ENCODE peak calls at places on chromosome 19, in four cellular contexts. W is stimulated activated CD4-positive, alpha-beta T cell treated with anti-CD3 and anti-CD28 coated beads, Interleukin-2, amount 100 ng/mL, for 4 hours; Y is retinal pigment epithelial cell; S is stimulated activated naive B cell treated with anti-CD40 and anti-IgM and Interleukin-4, amounts not matched to agents 10 μg/mL and 1 μg/mL and 100 μg/mL, for 72 hours. B is an unnamed sample.

GRCh38 chr19:4503224-4504170 is 14.8 kb downstream of the PLIN4 start:
- DNase-seq in W (no peak), Y (no peak), S (no peak), B (no peak)

GRCh38 chr19:36073121-36073876 is 18.6 kb downstream of the WDR62 start:
- DNase-seq in W (no peak), Y (no peak), S (no peak), B (no peak)

GRCh38 chr19:440391-441212 is 20.2 kb downstream of the SHC2 start:
- DNase-seq in W (no peak), Y (no peak), S (no peak), B (no peak)

GRCh38 chr19:33226550-33227241 is 1.0 kb upstream of the SLC7A10 start:
- DNase-seq in W (no peak), Y (peak), S (no peak), B (no peak)

GRCh38 chr19:49502866-49503581 is 6.8 kb downstream of the RPS11 start:
- DNase-seq in W (no peak), Y (peak), S (no peak), B (no peak)

GRCh38 chr19:20964798-20965197 is 41.7 kb downstream of the ZNF85 start:
- DNase-seq in W (no peak), Y (no peak), S (no peak), B (no peak)

GRCh38 chr19:7331446-7331845 is 17.3 kb upstream of the ARHGEF18 start:
- DNase-seq in W (no peak), Y (no peak), S (no peak), B (no peak)

GRCh38 chr19:38663957-38664502 is 16.6 kb downstream of the ACTN4 start:
- DNase-seq in W (no peak), Y (no peak), S (no peak), B (no peak)

GRCh38 chr19:4088975-4089374 is 22.3 kb upstream of the ZBTB7A start:
- DNase-seq in W (no peak), Y (no peak), S (no peak), B (no peak)

GRCh38 chr19:19171821-19172532 is 1.9 kb upstream of the MEF2B start:
- DNase-seq in W (no peak), Y (no peak), S (no peak), B (no peak)

GRCh38 chr19:5826531-5827341 is 12.8 kb downstream of the FUT6 start:
- DNase-seq in W (no peak), Y (no peak), S (no peak), B (no peak)

GRCh38 chr19:58128041-58128685 is 22.4 kb downstream of the ZNF329 start:
- DNase-seq in W (no peak), Y (no peak), S (no peak), B (no peak)

GRCh38 chr19:2255112-2255845 is 938 bp downstream of the JSRP1 start:
- DNase-seq in W (no peak), Y (no peak), S (no peak), B (no peak)

GRCh38 chr19:30784850-30785459 is 412.8 kb downstream of the ZNF536 start:
- DNase-seq in W (peak), Y (no peak), S (peak), B (no peak)

GRCh38 chr19:29704562-29705558 is 10.2 kb downstream of the C19orf12 start:
- DNase-seq in W (peak), Y (no peak), S (peak), B (peak)

GRCh38 chr19:49570997-49571676 is 9.2 kb downstream of the NOSIP start:
- DNase-seq in W (no peak), Y (no peak), S (no peak), B (no peak)

GRCh38 chr19:23802290-23802689 is 43.6 kb upstream of the ZNF681 start:
- DNase-seq in W (no peak), Y (no peak), S (no peak), B (no peak)

GRCh38 chr19:42442833-42443232 is at the start of gene CXCL17:
- DNase-seq in W (no peak), Y (no peak), S (no peak), B (no peak)

GRCh38 chr19:43700368-43701015 is 15.4 kb upstream of the IRGC start:
- DNase-seq in W (no peak), Y (peak), S (peak), B (no peak)

GRCh38 chr19:19480688-19481087 is 34.7 kb downstream of the TSSK6 start:
- DNase-seq in W (no peak), Y (no peak), S (no peak), B (peak)

GRCh38 chr19:11199517-11199916 is 2.2 kb upstream of the KANK2 start:
- DNase-seq in W (no peak), Y (no peak), S (no peak), B (no peak)

GRCh38 chr19:5567360-5567970 is at the start of gene TINCR:
- DNase-seq in W (no peak), Y (no peak), S (no peak), B (no peak)

GRCh38 chr19:16078759-16079707 is 2.7 kb downstream of the TPM4 start:
- DNase-seq in W (peak), Y (peak), S (peak), B (peak)

GRCh38 chr19:6735181-6735891 is 2.0 kb downstream of the GPR108 start:
- DNase-seq in W (no peak), Y (no peak), S (no peak), B (no peak)

GRCh38 chr19:29547981-29548380 is 22.2 kb downstream of the VSTM2B start:
- DNase-seq in W (no peak), Y (no peak), S (no peak), B (no peak)

GRCh38 chr19:2478756-2479555 is 3.0 kb downstream of the GADD45B start:
- DNase-seq in W (peak), Y (no peak), S (peak), B (no peak)

GRCh38 chr19:48553676-48554384 is 1.9 kb downstream of the SULT2B1 start:
- DNase-seq in W (no peak), Y (no peak), S (no peak), B (no peak)

GRCh38 chr19:14507704-14508246 is 10.4 kb downstream of the DNAJB1 start:
- DNase-seq in W (no peak), Y (no peak), S (no peak), B (no peak)

GRCh38 chr19:14632286-14632685 is 42.4 kb downstream of the ADGRE3 start:
- DNase-seq in W (no peak), Y (no peak), S (peak), B (peak)

GRCh38 chr19:1051791-1052190 is 11.9 kb downstream of the ABCA7 start:
- DNase-seq in W (no peak), Y (no peak), S (no peak), B (no peak)

GRCh38 chr19:948842-949496 is 23.1 kb downstream of the ARID3A start:
- DNase-seq in W (no peak), Y (no peak), S (no peak), B (no peak)

GRCh38 chr19:41431426-41432386 is 4.5 kb upstream of the B3GNT8 start:
- DNase-seq in W (no peak), Y (no peak), S (no peak), B (no peak)

GRCh38 chr19:29667941-29668340 is 2.7 kb downstream of the PLEKHF1 start:
- DNase-seq in W (no peak), Y (no peak), S (no peak), B (no peak)

GRCh38 chr19:27971071-27971470 is 1241.9 kb downstream of the UQCRFS1 start:
- DNase-seq in W (no peak), Y (peak), S (no peak), B (no peak)

GRCh38 chr19:15114153-15114540 is 6.9 kb downstream of the SYDE1 start:
- DNase-seq in W (no peak), Y (no peak), S (no peak), B (no peak)

GRCh38 chr19:3263866-3264265 is 39.4 kb downstream of the CELF5 start:
- DNase-seq in W (no peak), Y (no peak), S (no peak), B (no peak)

GRCh38 chr19:31378404-31378803 is 29.2 kb upstream of the TSHZ3 start:
- DNase-seq in W (no peak), Y (no peak), S (no peak), B (no peak)

GRCh38 chr19:7869910-7870511 is 4.2 kb downstream of the PRR36 start:
- DNase-seq in W (peak), Y (no peak), S (no peak), B (no peak)